ENCODE peak calls at places on chromosome 20, in ten cellular contexts. M, S, F, T, X, Z, J, R, P and I are unnamed samples.

GRCh38 chr20:57698191-57698866 is 11.5 kb downstream of the PMEPA1 start:
- DNase-seq in P (no peak), X (no peak), Z (peak), S (no peak), J (peak), F (no peak), R (peak), T (peak), M (no peak), I (peak)

GRCh38 chr20:46324960-46325703 is 16.8 kb upstream of the CDH22 start:
- DNase-seq in P (peak), Z (peak), S (peak), M (no peak), T (no peak), X (no peak), J (no peak), R (peak), F (no peak), I (no peak)

GRCh38 chr20:38590682-38591483 is 9.9 kb downstream of the ADIG start:
- DNase-seq in T (no peak), F (no peak), Z (no peak), J (no peak), S (no peak), P (no peak), R (no peak), M (no peak), X (no peak), I (no peak)

GRCh38 chr20:48489656-48490055 is 338.1 kb downstream of the PREX1 start:
- DNase-seq in R (no peak), J (no peak), F (no peak), S (peak), X (no peak), M (no peak), T (no peak), P (no peak), Z (no peak), I (no peak)

GRCh38 chr20:47231382-47232042 is 125.0 kb downstream of the ZMYND8 start:
- DNase-seq in T (no peak), J (no peak), P (no peak), M (no peak), R (no peak), S (no peak), X (no peak), Z (peak), F (no peak), I (no peak)

GRCh38 chr20:61621381-61621780 is 369.3 kb downstream of the CDH4 start:
- DNase-seq in T (no peak), F (no peak), M (no peak), J (no peak), S (no peak), P (no peak), Z (no peak), R (no peak), X (no peak), I (no peak)

GRCh38 chr20:32560989-32561830 is 23.9 kb downstream of the NOL4L start:
- DNase-seq in M (no peak), Z (no peak), R (no peak), T (no peak), P (no peak), F (no peak), J (no peak), X (no peak), S (peak), I (no peak)

GRCh38 chr20:54200487-54201267 is 7.2 kb upstream of the PFDN4 start:
- DNase-seq in X (no peak), Z (no peak), J (no peak), F (no peak), S (no peak), T (no peak), M (no peak), P (no peak), R (no peak), I (no peak)

GRCh38 chr20:49594143-49594928 is 26.4 kb upstream of the PTGIS start:
- DNase-seq in R (peak), P (peak), X (no peak), M (no peak), J (peak), T (peak), Z (peak), F (no peak), S (no peak), I (peak)

GRCh38 chr20:15359056-15359455 is 1021.6 kb upstream of the FLRT3 start:
- DNase-seq in P (no peak), M (no peak), R (no peak), S (no peak), T (no peak), J (no peak), X (no peak), F (no peak), Z (no peak), I (no peak)

GRCh38 chr20:5482791-5483190 is 166.0 kb upstream of the PROKR2 start:
- DNase-seq in P (no peak), J (no peak), R (no peak), Z (peak), T (no peak), M (no peak), S (no peak), X (no peak), F (no peak), I (no peak)

GRCh38 chr20:8389381-8390368 is 257.6 kb downstream of the PLCB1 start:
- DNase-seq in J (no peak), F (no peak), R (no peak), T (no peak), M (no peak), X (no peak), S (no peak), Z (peak), P (peak), I (no peak)

GRCh38 chr20:8399963-8400362 is 267.9 kb downstream of the PLCB1 start:
- DNase-seq in X (no peak), F (no peak), T (no peak), J (no peak), S (no peak), Z (no peak), M (no peak), P (peak), R (no peak), I (no peak)

GRCh38 chr20:8646716-8647115 is 422.2 kb upstream of the PLCB4 start:
- DNase-seq in M (no peak), J (no peak), T (no peak), P (no peak), R (no peak), S (no peak), Z (peak), X (no peak), F (no peak), I (peak)

GRCh38 chr20:973785-974194 is 28.3 kb downstream of the RSPO4 start:
- DNase-seq in P (peak), J (peak), S (peak), X (no peak), R (peak), Z (peak), T (peak), M (no peak), F (peak), I (peak)

GRCh38 chr20:59821788-59822187 is 111.6 kb downstream of the SYCP2 start:
- DNase-seq in Z (no peak), X (no peak), R (no peak), T (no peak), F (no peak), M (no peak), P (no peak), S (no peak), J (no peak), I (no peak)

GRCh38 chr20:36951977-36952738 is 650 bp upstream of the SAMHD1 start:
- DNase-seq in T (no peak), R (no peak), P (no peak), J (no peak), F (no peak), M (no peak), S (no peak), Z (no peak), X (no peak), I (no peak)

GRCh38 chr20:602357-602970 is 7.6 kb downstream of the TCF15 start:
- DNase-seq in S (no peak), J (no peak), T (no peak), Z (no peak), M (no peak), P (no peak), X (peak), F (no peak), R (no peak), I (no peak)

GRCh38 chr20:10131612-10132345 is 86.9 kb upstream of the SNAP25 start:
- DNase-seq in P (no peak), J (no peak), T (no peak), Z (peak), X (no peak), M (no peak), R (no peak), S (no peak), F (peak), I (peak)

GRCh38 chr20:37907677-37908397 is 4.9 kb downstream of the VSTM2L start:
- DNase-seq in J (no peak), S (peak), F (no peak), M (no peak), Z (peak), X (no peak), T (no peak), P (no peak), R (no peak), I (peak)

GRCh38 chr20:45402946-45403345 is 5.1 kb upstream of the DBNDD2 start:
- DNase-seq in F (no peak), R (no peak), J (no peak), Z (no peak), T (no peak), M (no peak), X (no peak), S (no peak), P (no peak), I (peak)

GRCh38 chr20:35954907-35955251 is 577 bp upstream of the SCAND1 start:
- DNase-seq in S (no peak), R (no peak), M (no peak), F (no peak), T (no peak), Z (peak), X (no peak), P (peak), J (no peak), I (no peak)

GRCh38 chr20:41135187-41135887 is 2.0 kb upstream of the PLCG1 start:
- DNase-seq in Z (peak), P (peak), J (peak), M (peak), F (peak), X (peak), R (peak), T (peak), S (peak), I (no peak)

GRCh38 chr20:63819224-63819917 is 11.7 kb downstream of the ZBTB46 start:
- DNase-seq in X (no peak), F (no peak), R (no peak), M (no peak), J (no peak), S (no peak), P (peak), Z (peak), T (no peak), I (no peak)

GRCh38 chr20:45639687-45640086 is 8.6 kb upstream of the WFDC9 start:
- DNase-seq in F (no peak), Z (no peak), M (no peak), J (no peak), P (no peak), T (no peak), S (no peak), R (no peak), X (no peak), I (no peak)

GRCh38 chr20:41119593-41120561 is 17.5 kb upstream of the PLCG1 start:
- DNase-seq in M (no peak), T (no peak), P (no peak), R (no peak), F (no peak), X (no peak), S (no peak), Z (no peak), J (no peak), I (no peak)

GRCh38 chr20:62562831-62563230 is 79.5 kb upstream of the SLCO4A1 start:
- DNase-seq in P (no peak), X (no peak), F (no peak), T (no peak), M (no peak), J (no peak), Z (no peak), R (no peak), S (no peak), I (no peak)

GRCh38 chr20:57693002-57693582 is 16.7 kb downstream of the PMEPA1 start:
- DNase-seq in X (no peak), S (no peak), F (no peak), J (no peak), Z (no peak), P (no peak), T (no peak), M (peak), R (no peak), I (peak)